ENCODE peak calls at places on chromosomes 3 and 15, in eight cellular contexts. M is NT2/D1, L is trophoblast cell, E is adipocyte, V is HCT116, K is H9, Q is fibroblast of lung, P is colonic mucosa. C is an unnamed sample.

GRCh38 chr15:69703495-69704187 is 251.0 kb downstream of the RPLP1 start:
- DNase-seq in P (no peak), E (no peak), Q (no peak), K (no peak), M (no peak), L (no peak), V (no peak), C (no peak)

GRCh38 chr15:56737791-56738190 is 4.5 kb upstream of the ZNF280D start:
- DNase-seq in V (no peak), L (no peak), M (no peak), K (no peak), P (no peak), Q (no peak), E (no peak), C (no peak)

GRCh38 chr3:186298876-186299275 is 63.2 kb downstream of the DGKG start:
- DNase-seq in K (no peak), E (no peak), Q (no peak), M (no peak), P (no peak), V (no peak), L (no peak), C (no peak)

GRCh38 chr3:111978493-111978832 is 363 bp upstream of the ABHD10 start:
- DNase-seq in V (no peak), K (no peak), E (no peak), L (no peak), Q (no peak), M (no peak), P (no peak), C (no peak)

GRCh38 chr15:41337047-41337446 is 4.4 kb downstream of the NUSAP1 start:
- DNase-seq in V (no peak), P (no peak), E (no peak), Q (no peak), M (no peak), K (no peak), L (no peak), C (no peak)

GRCh38 chr3:58577269-58577821 is at the start of gene FAM107A:
- DNase-seq in E (peak; percentile 82), V (no peak), K (peak; percentile 85), L (no peak), M (no peak), P (peak; percentile 42), Q (peak; percentile 62), C (no peak)

GRCh38 chr3:108051005-108051404 is 39.8 kb downstream of the CD47 start:
- DNase-seq in E (peak; percentile 45), M (no peak), V (no peak), P (no peak), K (no peak), Q (no peak), L (no peak), C (no peak)

GRCh38 chr3:100100454-100100853 is 13.8 kb downstream of the FILIP1L start:
- DNase-seq in E (no peak), Q (no peak), K (no peak), V (no peak), L (peak; percentile 39), P (no peak), M (no peak), C (no peak)

GRCh38 chr15:60464836-60465630 is 13.9 kb downstream of the ICE2 start:
- DNase-seq in V (no peak), L (no peak), P (no peak), Q (no peak), M (no peak), E (no peak), K (no peak), C (no peak)

GRCh38 chr3:50345586-50345985 is at the start of gene ZMYND10:
- DNase-seq in P (peak; percentile 88), K (peak; percentile 87), V (no peak), L (peak; percentile 82), Q (peak; percentile 47), E (peak; percentile 67), M (peak; percentile 54), C (no peak)

GRCh38 chr3:21109056-21109455 is 642.0 kb downstream of the ZNF385D start:
- DNase-seq in L (no peak), V (no peak), E (no peak), M (no peak), Q (no peak), P (no peak), K (no peak), C (no peak)

GRCh38 chr15:31297880-31298456 is 28.7 kb upstream of the KLF13 start:
- DNase-seq in K (no peak), P (peak; percentile 91), V (no peak), L (no peak), E (no peak), M (no peak), Q (no peak), C (no peak)

GRCh38 chr3:193052294-193052693 is 134.6 kb upstream of the MB21D2 start:
- DNase-seq in V (no peak), M (no peak), L (no peak), K (no peak), Q (no peak), E (no peak), P (no peak), C (no peak)

GRCh38 chr3:171236586-171237120 is 210.1 kb upstream of the SLC2A2 start:
- DNase-seq in K (no peak), P (no peak), M (no peak), E (no peak), L (no peak), V (no peak), Q (no peak), C (no peak)

GRCh38 chr3:69999191-70000027 is at the start of gene SAMMSON:
- DNase-seq in P (no peak), V (no peak), E (no peak), M (no peak), Q (peak; percentile 71), L (no peak), K (peak; percentile 65), C (no peak)

GRCh38 chr3:100650651-100651611 is 41.5 kb downstream of the ADGRG7 start:
- DNase-seq in P (no peak), Q (peak; percentile 74), E (peak; percentile 64), M (no peak), V (no peak), K (no peak), L (no peak), C (no peak)

DNA sequence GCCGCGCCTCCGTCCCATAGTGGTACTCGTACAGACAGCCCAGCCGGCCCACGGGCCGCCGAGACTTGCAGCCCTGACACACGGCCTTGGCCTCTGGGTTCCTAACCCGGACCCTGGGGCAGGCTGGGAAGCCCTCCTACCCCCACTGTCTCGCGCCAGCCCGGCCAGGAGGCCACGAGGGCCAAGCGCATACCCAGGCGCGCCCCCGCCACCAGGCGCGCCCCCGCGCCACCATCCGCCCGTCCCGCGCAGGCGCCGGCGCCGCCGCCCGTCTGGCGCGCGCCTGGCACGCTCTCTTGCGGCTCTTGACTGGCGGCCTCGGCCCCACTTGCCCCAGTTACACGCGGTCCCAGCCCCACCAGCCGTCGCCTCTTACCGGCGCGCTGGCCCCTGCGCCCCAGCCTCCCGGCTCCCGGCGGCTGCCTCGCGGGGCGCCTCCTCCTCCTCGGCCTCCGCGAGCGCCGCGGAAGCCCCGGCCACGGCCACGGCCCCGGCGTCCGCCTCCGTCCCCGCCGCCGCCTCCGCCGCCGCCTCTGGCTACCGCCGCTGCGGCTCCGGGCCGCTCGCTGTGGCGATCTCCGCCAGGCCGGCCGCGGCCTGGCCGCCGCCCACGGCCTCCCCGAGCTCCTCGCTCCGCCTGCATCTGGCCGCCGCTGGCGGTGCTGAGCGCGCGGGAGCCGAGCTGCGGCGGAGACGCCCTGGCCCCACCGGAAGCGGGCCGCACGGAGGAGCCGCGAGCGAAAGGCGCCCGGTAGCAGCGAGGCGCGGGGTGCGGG is 412 bp downstream of the AVEN start:
- DNase-seq in P (peak; percentile 76), L (peak; percentile 93), V (no peak), E (peak; percentile 89), M (peak; percentile 25), K (peak; percentile 78), Q (peak; percentile 76), C (no peak)
- H3K4me1 ChIP-seq in P (peaks cover 6% of the 10 kb centered on the region), L (peaks cover 2% of the 10 kb centered on the region), V (peaks cover 18% of the 10 kb centered on the region), E (peaks cover 23% of the 10 kb centered on the region), M (no peaks in the 10 kb centered on the region), K (no peaks in the 10 kb centered on the region), Q (peaks cover 5% of the 10 kb centered on the region), C (peaks cover 7% of the 10 kb centered on the region)

GRCh38 chr15:73942751-73943270 is 16.5 kb downstream of the LOXL1 start:
- DNase-seq in K (no peak), V (no peak), P (no peak), L (no peak), Q (no peak), E (no peak), M (no peak), C (no peak)

GRCh38 chr15:73941449-73941848 is 15.2 kb downstream of the LOXL1 start:
- DNase-seq in M (no peak), V (no peak), Q (no peak), E (no peak), L (no peak), P (no peak), K (no peak), C (no peak)

GRCh38 chr15:73941871-73942635 is 15.8 kb downstream of the LOXL1 start:
- DNase-seq in M (no peak), V (no peak), P (no peak), Q (no peak), K (no peak), E (no peak), L (no peak), C (no peak)

GRCh38 chr15:73940061-73940981 is 14.1 kb downstream of the LOXL1 start:
- DNase-seq in E (no peak), Q (no peak), P (no peak), L (peak; percentile 23), M (no peak), K (no peak), V (no peak), C (no peak)

GRCh38 chr15:73941044-73941443 is 14.8 kb downstream of the LOXL1 start:
- DNase-seq in L (no peak), V (no peak), M (no peak), P (no peak), K (no peak), Q (peak; percentile 85), E (peak; percentile 89), C (no peak)
- H3K9ac ChIP-seq in L (no peak overlapping the region), V (no peak overlapping the region), M (peak overlapping the region; percentile 24), P (no peak overlapping the region), K (no peak overlapping the region), Q (no peak overlapping the region), E (peak overlapping the region; percentile 20), C (no peak overlapping the region)

GRCh38 chr3:51671090-51672082 is at the start of gene TEX264:
- DNase-seq in V (peak; percentile 37), Q (peak; percentile 82), P (peak; percentile 92), L (peak; percentile 89), M (peak; percentile 69), K (peak; percentile 88), E (peak; percentile 98), C (peak; percentile 53)
- H3K4me1 ChIP-seq in V (peaks cover 51% of the 10 kb centered on the region), Q (peaks cover 13% of the 10 kb centered on the region), P (peaks cover 17% of the 10 kb centered on the region), L (peaks cover 10% of the 10 kb centered on the region), M (peaks cover 12% of the 10 kb centered on the region), K (peaks cover 2% of the 10 kb centered on the region), E (peaks cover 29% of the 10 kb centered on the region), C (peaks cover 67% of the 10 kb centered on the region)

GRCh38 chr3:16665282-16665741 is 60.1 kb upstream of the DAZL start:
- DNase-seq in E (no peak), V (peak; percentile 43), K (no peak), M (no peak), Q (no peak), P (peak; percentile 64), L (peak; percentile 98), C (no peak)
- H3K9ac ChIP-seq in E (no peak overlapping the region), V (no peak overlapping the region), K (no peak overlapping the region), M (no peak overlapping the region), Q (no peak overlapping the region), P (peak overlapping the region; percentile 53), L (no peak overlapping the region), C (no peak overlapping the region)